ENCODE peak calls at places on chromosome 3, in six cellular contexts. One of them, this sample, is unnamed.

GRCh38 chr3:172560026-172560425 is 36.8 kb upstream of the TNFSF10 start:
- DNase-seq in Jurkat, Clone E6-1: no peak
- DNase-seq in HTR-8/SVneo: no peak
- DNase-seq in HEK293T: no peak
- DNase-seq in epithelial cell of esophagus: no peak
- DNase-seq in NCI-H460: no peak
- DNase-seq in this sample: peak

GRCh38 chr3:86856711-86857110 is 134.2 kb downstream of the VGLL3 start:
- DNase-seq in Jurkat, Clone E6-1: no peak
- DNase-seq in HTR-8/SVneo: no peak
- DNase-seq in HEK293T: no peak
- DNase-seq in epithelial cell of esophagus: no peak
- DNase-seq in NCI-H460: no peak
- DNase-seq in this sample: no peak

GRCh38 chr3:190972840-190973270 is 110.4 kb upstream of the GMNC start:
- DNase-seq in Jurkat, Clone E6-1: no peak
- DNase-seq in HTR-8/SVneo: no peak
- DNase-seq in HEK293T: peak
- DNase-seq in epithelial cell of esophagus: peak
- DNase-seq in NCI-H460: no peak
- DNase-seq in this sample: peak

GRCh38 chr3:64617610-64618009 is 70.2 kb downstream of the ADAMTS9 start:
- DNase-seq in Jurkat, Clone E6-1: no peak
- DNase-seq in HTR-8/SVneo: no peak
- DNase-seq in HEK293T: no peak
- DNase-seq in epithelial cell of esophagus: no peak
- DNase-seq in NCI-H460: no peak
- DNase-seq in this sample: no peak

GRCh38 chr3:20846081-20846480 is 660.1 kb upstream of the SGO1 start:
- DNase-seq in Jurkat, Clone E6-1: no peak
- DNase-seq in HTR-8/SVneo: no peak
- DNase-seq in HEK293T: no peak
- DNase-seq in epithelial cell of esophagus: no peak
- DNase-seq in NCI-H460: no peak
- DNase-seq in this sample: no peak

GRCh38 chr3:12268050-12268449 is 20.8 kb upstream of the PPARG start:
- DNase-seq in Jurkat, Clone E6-1: no peak
- DNase-seq in HTR-8/SVneo: no peak
- DNase-seq in HEK293T: no peak
- DNase-seq in epithelial cell of esophagus: no peak
- DNase-seq in NCI-H460: no peak
- DNase-seq in this sample: no peak

GRCh38 chr3:55521086-55522060 is 34.3 kb upstream of the WNT5A start:
- DNase-seq in Jurkat, Clone E6-1: peak
- DNase-seq in HTR-8/SVneo: no peak
- DNase-seq in HEK293T: no peak
- DNase-seq in epithelial cell of esophagus: no peak
- DNase-seq in NCI-H460: no peak
- DNase-seq in this sample: no peak

GRCh38 chr3:108127301-108127988 is 36.6 kb upstream of the CD47 start:
- DNase-seq in Jurkat, Clone E6-1: peak
- DNase-seq in HTR-8/SVneo: no peak
- DNase-seq in HEK293T: no peak
- DNase-seq in epithelial cell of esophagus: peak
- DNase-seq in NCI-H460: no peak
- DNase-seq in this sample: peak

GRCh38 chr3:87196879-87197278 is 30.2 kb upstream of the CHMP2B start:
- DNase-seq in Jurkat, Clone E6-1: no peak
- DNase-seq in HTR-8/SVneo: no peak
- DNase-seq in HEK293T: no peak
- DNase-seq in epithelial cell of esophagus: peak
- DNase-seq in NCI-H460: no peak
- DNase-seq in this sample: peak

GRCh38 chr3:23442598-23443383 is 239.7 kb downstream of the UBE2E2 start:
- DNase-seq in Jurkat, Clone E6-1: peak
- DNase-seq in HTR-8/SVneo: no peak
- DNase-seq in HEK293T: no peak
- DNase-seq in epithelial cell of esophagus: peak
- DNase-seq in NCI-H460: no peak
- DNase-seq in this sample: peak

GRCh38 chr3:138378990-138379389 is 30.6 kb downstream of the MRAS start:
- DNase-seq in Jurkat, Clone E6-1: no peak
- DNase-seq in HTR-8/SVneo: no peak
- DNase-seq in HEK293T: no peak
- DNase-seq in epithelial cell of esophagus: no peak
- DNase-seq in NCI-H460: no peak
- DNase-seq in this sample: no peak

GRCh38 chr3:144866504-144866903 is 894.9 kb downstream of the DIPK2A start:
- DNase-seq in Jurkat, Clone E6-1: no peak
- DNase-seq in HTR-8/SVneo: no peak
- DNase-seq in HEK293T: no peak
- DNase-seq in epithelial cell of esophagus: no peak
- DNase-seq in NCI-H460: no peak
- DNase-seq in this sample: no peak

GRCh38 chr3:138593488-138594149 is 441 bp downstream of the CEP70 start:
- DNase-seq in Jurkat, Clone E6-1: no peak
- DNase-seq in HTR-8/SVneo: no peak
- DNase-seq in HEK293T: no peak
- DNase-seq in epithelial cell of esophagus: peak
- DNase-seq in NCI-H460: no peak
- DNase-seq in this sample: peak

GRCh38 chr3:42749753-42750231 is 23.3 kb downstream of the CCDC13 start:
- DNase-seq in Jurkat, Clone E6-1: no peak
- DNase-seq in HTR-8/SVneo: peak
- DNase-seq in HEK293T: no peak
- DNase-seq in epithelial cell of esophagus: peak
- DNase-seq in NCI-H460: no peak
- DNase-seq in this sample: peak

GRCh38 chr3:143135150-143135549 is 15.6 kb downstream of the CHST2 start:
- DNase-seq in Jurkat, Clone E6-1: no peak
- DNase-seq in HTR-8/SVneo: peak
- DNase-seq in HEK293T: no peak
- DNase-seq in epithelial cell of esophagus: peak
- DNase-seq in NCI-H460: no peak
- DNase-seq in this sample: peak